ENCODE peak calls at places on chromosomes 12 and 14, in five cellular contexts. E is AG09319; G is mammary epithelial cell; U is GM13977; X is CD4-positive, alpha-beta T cell. V is an unnamed sample.
A peak's percentile ranks its signal among the peaks of the same experiment; 100 is the strongest.

GRCh38 chr12:17148706-17149105 is 542.7 kb upstream of the LMO3 start:
- DNase-seq in E (no peak), G (no peak), U (no peak), X (no peak), V (no peak)

GRCh38 chr14:99393059-99393655 is 87.5 kb downstream of the SETD3 start:
- DNase-seq in E (no peak), G (peak; percentile 20), U (peak; percentile 67), X (no peak), V (no peak)

GRCh38 chr14:21518725-21519124 is 7.4 kb downstream of the SALL2 start:
- DNase-seq in E (no peak), G (no peak), U (no peak), X (no peak), V (no peak)

GRCh38 chr12:54360717-54361456 is 3.4 kb downstream of the GPR84 start:
- DNase-seq in E (no peak), G (peak; percentile 64), U (no peak), X (peak; percentile 37), V (peak; percentile 79)

GRCh38 chr14:29016050-29016900 is 249.7 kb downstream of the FOXG1 start:
- DNase-seq in E (peak; percentile 4), G (no peak), U (peak; percentile 3), X (no peak), V (peak; percentile 42)

GRCh38 chr14:20278414-20278813 is 27.3 kb downstream of the TTC5 start:
- DNase-seq in E (no peak), G (peak; percentile 35), U (no peak), X (no peak), V (no peak)

GRCh38 chr12:22529281-22530060 is 14.9 kb downstream of the C2CD5 start:
- DNase-seq in E (no peak), G (peak; percentile 51), U (no peak), X (no peak), V (no peak)

GRCh38 chr14:100049220-100049619 is 16.0 kb upstream of the EVL start:
- DNase-seq in E (no peak), G (peak; percentile 20), U (no peak), X (no peak), V (no peak)

GRCh38 chr12:124767075-124767821 is 96.4 kb downstream of the SCARB1 start:
- DNase-seq in E (no peak), G (peak; percentile 43), U (peak; percentile 87), X (peak; percentile 79), V (peak; percentile 88)

DNA sequence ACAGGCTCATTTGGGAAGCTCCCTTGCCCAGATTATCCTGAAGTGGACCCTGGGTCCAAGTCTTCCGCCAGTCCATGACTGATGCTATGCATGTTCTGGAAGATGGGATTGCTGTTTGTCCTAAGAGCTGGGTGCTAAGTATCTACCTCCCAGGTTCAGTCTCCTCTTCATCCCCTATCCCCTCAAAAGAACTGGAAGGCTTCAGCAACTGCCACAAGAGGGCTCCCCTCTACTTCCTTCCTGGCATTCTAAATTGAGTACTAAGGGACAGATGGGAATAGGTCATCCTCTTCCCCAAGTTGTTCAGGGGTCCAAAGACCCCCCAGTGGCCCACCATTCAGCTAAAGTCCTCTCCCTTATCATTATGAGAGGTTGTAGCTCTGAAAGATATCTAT is 9.0 kb upstream of the FKBP11 start:
- DNase-seq in E (no peak), G (no peak), U (no peak), X (no peak), V (no peak)
- TF ChIP-seq CTCF in E (peak; percentile 8), G (peak; percentile 33), U (peak; percentile 35), X (peak; percentile 35), V (peak; percentile 19)

DNA sequence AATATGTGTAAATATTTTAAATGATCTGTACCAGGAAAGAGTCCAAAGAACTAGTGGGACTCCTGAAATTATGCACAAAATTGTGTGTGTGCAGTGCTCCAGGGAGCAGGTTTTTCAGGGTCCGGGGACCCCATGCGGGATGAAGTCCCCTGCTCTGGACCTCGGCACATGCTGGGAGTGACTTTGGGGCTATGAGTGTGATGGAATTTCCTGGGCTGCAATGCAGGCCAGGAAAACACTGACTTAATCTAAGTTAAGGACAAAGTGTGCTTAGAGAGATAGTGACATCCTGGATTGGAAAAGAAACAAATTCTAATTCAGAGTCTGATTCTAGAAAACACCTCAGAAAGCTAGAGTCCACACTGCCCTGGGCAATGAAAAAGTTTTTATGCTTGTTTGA is 6.2 kb upstream of the MYH6 start:
- DNase-seq in E (no peak), G (no peak), U (no peak), X (no peak), V (no peak)
- TF ChIP-seq CTCF in E (no peak), G (no peak), U (no peak), X (no peak), V (no peak)

DNA sequence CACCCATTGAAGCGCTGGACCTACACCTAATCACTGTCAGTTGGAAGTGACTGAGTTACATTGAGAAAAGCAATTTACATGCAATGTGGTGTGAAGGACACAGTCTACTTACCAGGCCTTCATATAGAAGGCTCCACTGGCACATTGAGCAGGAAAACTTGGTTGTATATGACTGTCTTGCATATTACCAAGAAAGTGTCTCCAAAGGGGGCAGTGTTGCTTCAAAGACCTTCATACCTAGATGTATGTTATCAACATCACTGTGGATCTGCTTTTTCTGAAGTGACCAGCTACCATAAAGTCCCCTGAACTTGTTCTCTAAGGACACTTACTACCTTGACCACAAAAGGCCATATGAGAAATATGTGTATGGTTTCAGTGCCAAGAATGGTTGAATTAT is 64.1 kb downstream of the NELL2 start:
- DNase-seq in E (no peak), G (peak; percentile 1), U (no peak), X (peak; percentile 27), V (no peak)
- TF ChIP-seq CTCF in E (no peak), G (peak; percentile 31), U (peak; percentile 40), X (peak; percentile 68), V (peak; percentile 21)

GRCh38 chr14:78130356-78130755 is 39.8 kb upstream of the NRXN3 start:
- DNase-seq in E (no peak), G (no peak), U (no peak), X (no peak), V (no peak)
- TF ChIP-seq CTCF in E (no peak), G (no peak), U (no peak), X (no peak), V (no peak)

DNA sequence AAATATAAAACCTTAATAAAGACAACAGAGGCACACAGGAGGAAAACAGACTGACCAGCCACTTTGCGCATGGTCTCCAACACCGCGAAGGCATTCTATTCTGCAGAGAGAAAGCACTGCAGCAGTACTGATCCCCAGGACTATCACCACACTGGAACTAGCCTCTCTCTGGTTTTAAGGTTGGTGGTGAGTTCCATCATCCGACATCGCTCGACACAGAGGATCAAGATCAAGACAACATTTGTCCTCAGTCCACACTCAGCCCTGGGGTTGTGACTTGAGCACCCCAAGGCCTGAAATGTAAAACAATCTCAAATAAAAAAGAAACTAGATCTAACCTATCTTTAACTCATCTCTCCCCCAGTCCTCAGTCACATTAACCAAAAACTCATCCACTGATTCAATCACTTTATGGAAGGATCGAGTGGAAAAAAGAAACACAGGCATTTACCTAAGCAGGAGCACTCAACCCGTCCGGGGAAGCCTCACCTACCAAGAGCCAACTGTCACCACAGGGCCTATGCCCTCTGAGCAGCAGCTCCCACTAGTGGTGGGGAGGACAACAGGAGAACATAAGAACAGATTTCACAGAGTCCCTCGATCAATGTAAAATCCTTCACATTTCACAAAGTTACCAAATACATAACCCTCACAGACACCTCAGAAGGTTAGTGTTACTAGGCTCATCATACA is 17.7 kb downstream of the STXBP6 start:
- DNase-seq in E (no peak), G (no peak), U (no peak), X (no peak), V (no peak)
- TF ChIP-seq CTCF in E (no peak), G (no peak), U (peak; percentile 43), X (no peak), V (peak; percentile 15)

V was measured in progenitor cell of endocrine pancreas.